ENCODE peak calls at places on chromosomes 6 and 20, in ten cellular contexts. N is progenitor cell of endocrine pancreas, Y is neural progenitor cell, J is cardiac muscle cell, M is WTC11, D is A549, O is suprapubic skin, S is epithelial cell of esophagus, B is Calu3, A is osteocyte. C is an unnamed sample.

GRCh38 chr6:12324096-12324495 is 33.9 kb downstream of the EDN1 start:
- DNase-seq in N (no peak), Y (no peak), J (no peak), M (no peak), D (peak), O (no peak), S (peak), B (peak), A (peak), C (no peak)

GRCh38 chr20:1440024-1440423 is 26.6 kb downstream of the NSFL1C start:
- DNase-seq in N (no peak), Y (peak), J (no peak), M (peak), D (peak), O (no peak), S (peak), B (peak), A (no peak), C (no peak)

GRCh38 chr6:72657798-72658197 is 35.9 kb downstream of the KCNQ5 start:
- DNase-seq in N (no peak), Y (no peak), J (no peak), M (no peak), D (no peak), O (no peak), S (no peak), B (no peak), A (no peak), C (no peak)

GRCh38 chr6:15501806-15502450 is 160.9 kb downstream of the DTNBP1 start:
- DNase-seq in N (no peak), Y (no peak), J (no peak), M (no peak), D (no peak), O (peak), S (peak), B (no peak), A (peak), C (no peak)

GRCh38 chr20:47220161-47220582 is 136.3 kb downstream of the ZMYND8 start:
- DNase-seq in N (no peak), Y (peak), J (peak), M (peak), D (peak), O (no peak), S (peak), B (peak), A (no peak), C (no peak)

GRCh38 chr6:157533397-157533814 is 152.4 kb downstream of the ZDHHC14 start:
- DNase-seq in N (no peak), Y (peak), J (peak), M (peak), D (no peak), O (no peak), S (no peak), B (no peak), A (no peak), C (no peak)

GRCh38 chr20:5136096-5136495 is 9.3 kb downstream of the CDS2 start:
- DNase-seq in N (no peak), Y (peak), J (no peak), M (no peak), D (no peak), O (no peak), S (no peak), B (no peak), A (peak), C (no peak)

GRCh38 chr6:161237176-161237575 is 36.7 kb downstream of the AGPAT4 start:
- DNase-seq in N (no peak), Y (no peak), J (no peak), M (no peak), D (no peak), O (no peak), S (no peak), B (no peak), A (no peak), C (no peak)

GRCh38 chr6:125255201-125255600 is 46.6 kb downstream of the HDDC2 start:
- DNase-seq in N (no peak), Y (no peak), J (no peak), M (no peak), D (no peak), O (no peak), S (peak), B (no peak), A (no peak), C (no peak)

GRCh38 chr20:56941101-56941686 is 312.1 kb downstream of the TFAP2C start:
- DNase-seq in N (no peak), Y (no peak), J (no peak), M (no peak), D (no peak), O (no peak), S (no peak), B (no peak), A (no peak), C (no peak)

GRCh38 chr6:3455121-3455489 is 1.7 kb downstream of the SLC22A23 start:
- DNase-seq in N (no peak), Y (no peak), J (peak), M (no peak), D (no peak), O (no peak), S (peak), B (no peak), A (no peak), C (no peak)

GRCh38 chr20:46695888-46696287 is 6.6 kb upstream of the TP53RK start:
- DNase-seq in N (no peak), Y (no peak), J (no peak), M (no peak), D (no peak), O (no peak), S (no peak), B (no peak), A (no peak), C (no peak)

GRCh38 chr6:29529956-29530355 is 29.6 kb downstream of the UBD start:
- DNase-seq in N (no peak), Y (no peak), J (no peak), M (no peak), D (no peak), O (no peak), S (no peak), B (no peak), A (no peak), C (no peak)

GRCh38 chr6:33827546-33828451 is 24.0 kb upstream of the MLN start:
- DNase-seq in N (no peak), Y (no peak), J (no peak), M (no peak), D (no peak), O (no peak), S (no peak), B (no peak), A (no peak), C (no peak)

GRCh38 chr20:25294459-25295385 is 46.8 kb downstream of the PYGB start:
- DNase-seq in N (peak), Y (peak), J (peak), M (peak), D (peak), O (no peak), S (peak), B (peak), A (no peak), C (no peak)

GRCh38 chr6:83273596-83273995 is 80.4 kb downstream of the RWDD2A start:
- DNase-seq in N (no peak), Y (no peak), J (no peak), M (no peak), D (no peak), O (no peak), S (peak), B (no peak), A (no peak), C (no peak)

GRCh38 chr20:48538058-48538825 is 289.6 kb downstream of the PREX1 start:
- DNase-seq in N (no peak), Y (peak), J (peak), M (no peak), D (peak), O (no peak), S (peak), B (peak), A (no peak), C (peak)

GRCh38 chr20:33561981-33562601 is 72.2 kb downstream of the CBFA2T2 start:
- DNase-seq in N (no peak), Y (peak), J (peak), M (no peak), D (peak), O (peak), S (peak), B (peak), A (no peak), C (peak)

GRCh38 chr6:75735491-75736186 is 13.4 kb upstream of the MYO6 start:
- DNase-seq in N (no peak), Y (no peak), J (no peak), M (no peak), D (peak), O (no peak), S (peak), B (peak), A (no peak), C (no peak)

GRCh38 chr6:167791036-167791779 is 35.5 kb upstream of the AFDN start:
- DNase-seq in N (no peak), Y (no peak), J (no peak), M (no peak), D (no peak), O (no peak), S (peak), B (peak), A (peak), C (no peak)

GRCh38 chr6:156783958-156784357 is 6.8 kb downstream of the ARID1B start:
- DNase-seq in N (no peak), Y (peak), J (no peak), M (no peak), D (no peak), O (no peak), S (no peak), B (no peak), A (no peak), C (no peak)

GRCh38 chr6:93713974-93714373 is 294.6 kb upstream of the EPHA7 start:
- DNase-seq in N (no peak), Y (no peak), J (no peak), M (no peak), D (no peak), O (no peak), S (no peak), B (no peak), A (no peak), C (no peak)

GRCh38 chr6:25083784-25084507 is 148.2 kb upstream of the RIPOR2 start:
- DNase-seq in N (no peak), Y (no peak), J (no peak), M (no peak), D (no peak), O (no peak), S (no peak), B (no peak), A (no peak), C (no peak)

GRCh38 chr20:1469925-1470571 is 3.4 kb upstream of the NSFL1C start:
- DNase-seq in N (peak), Y (peak), J (peak), M (peak), D (peak), O (no peak), S (peak), B (peak), A (peak), C (peak)

GRCh38 chr6:160002882-160003281 is 34.0 kb downstream of the IGF2R start:
- DNase-seq in N (no peak), Y (no peak), J (no peak), M (no peak), D (no peak), O (no peak), S (no peak), B (no peak), A (no peak), C (no peak)

GRCh38 chr20:17621229-17621968 is 51.5 kb downstream of the DSTN start:
- DNase-seq in N (peak), Y (no peak), J (no peak), M (peak), D (no peak), O (peak), S (no peak), B (no peak), A (peak), C (peak)

GRCh38 chr6:27161946-27162603 is 85.4 kb upstream of the PRSS16 start:
- DNase-seq in N (no peak), Y (peak), J (peak), M (no peak), D (peak), O (no peak), S (peak), B (peak), A (no peak), C (no peak)

GRCh38 chr20:49956689-49957443 is 20.7 kb downstream of the RNF114 start:
- DNase-seq in N (no peak), Y (no peak), J (no peak), M (no peak), D (no peak), O (no peak), S (no peak), B (no peak), A (no peak), C (no peak)

GRCh38 chr6:144999127-144999526 is 714.0 kb downstream of the UTRN start:
- DNase-seq in N (no peak), Y (no peak), J (no peak), M (no peak), D (no peak), O (no peak), S (peak), B (no peak), A (no peak), C (no peak)

GRCh38 chr6:98833101-98834059 is 994 bp upstream of the POU3F2 start:
- DNase-seq in N (no peak), Y (peak), J (peak), M (no peak), D (peak), O (peak), S (peak), B (peak), A (no peak), C (no peak)

GRCh38 chr6:46468611-46469010 is 22.6 kb downstream of the RCAN2 start:
- DNase-seq in N (no peak), Y (peak), J (no peak), M (no peak), D (no peak), O (no peak), S (no peak), B (no peak), A (no peak), C (no peak)

GRCh38 chr6:138653435-138653834 is 120.1 kb upstream of the CCDC28A start:
- DNase-seq in N (no peak), Y (no peak), J (no peak), M (no peak), D (no peak), O (no peak), S (no peak), B (no peak), A (no peak), C (no peak)

GRCh38 chr20:41335591-41335990 is 5.0 kb upstream of the LPIN3 start:
- DNase-seq in N (no peak), Y (no peak), J (no peak), M (no peak), D (no peak), O (peak), S (no peak), B (no peak), A (no peak), C (no peak)

GRCh38 chr6:4794140-4794707 is 18.0 kb downstream of the CDYL start:
- DNase-seq in N (no peak), Y (peak), J (no peak), M (no peak), D (peak), O (no peak), S (no peak), B (no peak), A (no peak), C (no peak)

GRCh38 chr6:6742535-6742934 is 154.0 kb downstream of the LY86 start:
- DNase-seq in N (no peak), Y (no peak), J (no peak), M (no peak), D (no peak), O (no peak), S (no peak), B (no peak), A (no peak), C (no peak)

GRCh38 chr20:15475483-15475882 is 1097.8 kb downstream of the KIF16B start:
- DNase-seq in N (no peak), Y (no peak), J (peak), M (no peak), D (no peak), O (no peak), S (peak), B (peak), A (no peak), C (no peak)

GRCh38 chr20:43442310-43442880 is 15.3 kb upstream of the SRSF6 start:
- DNase-seq in N (no peak), Y (no peak), J (no peak), M (no peak), D (peak), O (no peak), S (no peak), B (no peak), A (no peak), C (no peak)
- TF ChIP-seq CTCF in N (peak), Y (peak), J (peak), M (no peak), D (no peak), O (no peak), S (no peak), B (no peak), A (no peak), C (no peak)

DNA sequence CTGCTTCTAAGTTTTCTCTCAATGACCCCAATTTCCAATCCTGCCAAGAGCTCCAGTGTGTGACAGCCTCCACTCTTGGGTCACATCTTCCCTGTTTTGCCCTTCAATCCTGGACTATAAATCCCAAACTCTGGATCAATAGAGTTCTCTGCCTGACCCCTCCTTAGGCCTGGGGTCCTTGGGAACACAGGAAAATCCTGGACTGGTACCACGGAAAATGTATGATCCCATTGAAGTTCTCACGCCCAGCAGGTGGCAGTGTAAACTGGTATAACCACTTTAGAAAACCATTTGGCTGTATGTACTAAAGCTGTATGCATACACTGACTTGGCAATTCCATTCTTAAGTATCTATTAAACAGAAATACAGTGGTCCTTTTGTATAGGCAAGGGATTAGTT is 98.0 kb downstream of the SNAP25 start:
- DNase-seq in N (no peak), Y (no peak), J (no peak), M (no peak), D (peak), O (no peak), S (no peak), B (peak), A (no peak), C (no peak)
- TF ChIP-seq CTCF in N (peak), Y (peak), J (no peak), M (no peak), D (peak), O (no peak), S (no peak), B (no peak), A (no peak), C (no peak)

GRCh38 chr6:31528821-31529328 is at the start of gene MCCD1:
- DNase-seq in N (no peak), Y (no peak), J (no peak), M (no peak), D (no peak), O (no peak), S (no peak), B (no peak), A (no peak), C (no peak)

GRCh38 chr6:31529329-31530150 is 778 bp downstream of the MCCD1 start:
- DNase-seq in N (no peak), Y (no peak), J (no peak), M (no peak), D (no peak), O (no peak), S (no peak), B (no peak), A (no peak), C (no peak)

GRCh38 chr6:31530659-31531058 is 1.9 kb downstream of the MCCD1 start:
- DNase-seq in N (no peak), Y (no peak), J (no peak), M (no peak), D (no peak), O (no peak), S (no peak), B (no peak), A (no peak), C (no peak)

GRCh38 chr6:31525932-31526591 is 2.7 kb upstream of the MCCD1 start:
- DNase-seq in N (no peak), Y (no peak), J (no peak), M (no peak), D (no peak), O (no peak), S (peak), B (no peak), A (no peak), C (no peak)

DNA sequence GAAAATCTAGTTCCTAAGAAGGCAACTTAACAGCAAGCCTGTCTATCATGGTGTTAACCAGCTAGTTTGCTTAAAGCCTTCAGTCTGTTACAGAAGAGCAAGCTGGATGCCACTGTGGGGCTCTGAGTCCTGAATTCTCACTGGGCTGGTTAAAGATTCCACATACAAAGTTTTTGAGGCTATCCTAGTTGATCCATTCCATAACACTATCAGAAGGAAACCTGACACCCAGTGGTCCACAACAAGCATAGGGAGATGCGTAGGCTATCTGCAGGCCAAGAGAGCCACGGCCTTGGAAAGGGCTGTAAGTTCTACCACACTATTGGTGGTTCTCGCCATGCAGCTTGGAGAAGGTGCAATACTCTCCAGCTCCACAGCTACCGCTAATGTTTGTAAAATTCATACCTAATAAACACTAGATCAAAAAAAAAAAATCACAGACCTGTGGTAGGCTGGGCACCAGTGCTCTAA is 420 bp upstream of the MCCD1 start:
- DNase-seq in N (no peak), Y (no peak), J (no peak), M (no peak), D (no peak), O (no peak), S (no peak), B (no peak), A (no peak), C (no peak)
- TF ChIP-seq CTCF in N (no peak), Y (no peak), J (no peak), M (no peak), D (no peak), O (no peak), S (no peak), B (no peak), A (no peak), C (no peak)

GRCh38 chr20:20439602-20440001 is 71.7 kb downstream of the INSM1 start:
- DNase-seq in N (no peak), Y (no peak), J (no peak), M (no peak), D (no peak), O (no peak), S (no peak), B (no peak), A (no peak), C (no peak)

GRCh38 chr20:20437314-20437713 is 69.4 kb downstream of the INSM1 start:
- DNase-seq in N (no peak), Y (no peak), J (no peak), M (no peak), D (no peak), O (no peak), S (no peak), B (no peak), A (no peak), C (no peak)

GRCh38 chr20:20436689-20437088 is 68.8 kb downstream of the INSM1 start:
- DNase-seq in N (no peak), Y (no peak), J (no peak), M (no peak), D (no peak), O (no peak), S (no peak), B (no peak), A (no peak), C (no peak)

GRCh38 chr20:20432618-20433286 is 64.8 kb downstream of the INSM1 start:
- DNase-seq in N (no peak), Y (no peak), J (no peak), M (no peak), D (no peak), O (no peak), S (no peak), B (no peak), A (no peak), C (no peak)

GRCh38 chr20:20435453-20435852 is 67.5 kb downstream of the INSM1 start:
- DNase-seq in N (no peak), Y (peak), J (no peak), M (no peak), D (no peak), O (no peak), S (no peak), B (no peak), A (no peak), C (no peak)
- TF ChIP-seq CTCF in N (no peak), Y (peak), J (no peak), M (no peak), D (no peak), O (no peak), S (no peak), B (no peak), A (no peak), C (no peak)

DNA sequence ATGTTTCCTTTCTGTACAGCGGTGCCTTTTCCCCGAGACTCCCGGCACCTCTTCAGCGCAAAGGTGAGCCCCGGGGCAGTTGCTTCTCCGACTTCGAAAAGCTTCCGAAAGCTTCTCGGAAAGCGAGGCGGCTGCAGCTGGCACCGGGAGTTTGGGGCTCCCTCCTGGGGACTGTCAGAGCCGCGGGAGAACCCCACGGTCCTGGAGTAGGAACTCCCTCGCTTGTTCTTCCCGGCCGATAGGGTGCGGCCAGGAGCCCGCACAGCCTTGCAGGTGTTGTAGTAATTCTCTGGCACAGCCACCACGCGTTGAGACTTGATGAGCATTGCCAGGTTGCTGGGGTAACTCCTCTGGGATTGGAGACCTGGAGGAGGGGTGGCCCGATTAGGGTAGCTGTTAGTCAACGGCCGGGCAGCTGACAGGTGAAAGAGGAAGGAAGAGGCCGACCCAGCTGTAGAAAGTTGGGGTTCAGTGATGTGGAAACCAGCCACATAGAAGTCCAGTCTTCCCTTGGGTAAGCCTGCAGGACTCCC is 708 bp downstream of the KDM1B start:
- DNase-seq in N (peak), Y (peak), J (peak), M (peak), D (peak), O (peak), S (peak), B (peak), A (no peak), C (peak)
- TF ChIP-seq CTCF in N (peak), Y (peak), J (peak), M (no peak), D (peak), O (no peak), S (peak), B (no peak), A (peak), C (no peak)

C was measured in omental fat pad.